ENCODE peak calls at places on chromosomes 12 and 14, in ten cellular contexts. K, S, N, B, R, I, H, J, Z and Q are unnamed samples.
A peak's percentile ranks its signal among the peaks of the same experiment; 100 is the strongest.

GRCh38 chr14:103207404-103208072 is 84.3 kb downstream of the TNFAIP2 start:
- DNase-seq in I (no peak), J (no peak), S (peak; percentile 73), R (no peak), Z (peak; percentile 59), H (no peak), K (no peak), N (no peak), B (no peak), Q (no peak)

GRCh38 chr12:90004319-90005074 is 295.9 kb upstream of the ATP2B1 start:
- DNase-seq in J (no peak), I (no peak), S (no peak), B (no peak), R (no peak), Z (no peak), H (no peak), N (no peak), K (no peak), Q (no peak)

GRCh38 chr14:54220122-54220691 is 176.6 kb upstream of the CDKN3 start:
- DNase-seq in Z (peak; percentile 11), B (no peak), S (no peak), H (no peak), I (no peak), J (no peak), K (no peak), R (peak; percentile 22), N (no peak), Q (peak; percentile 19)

GRCh38 chr14:50928002-50928635 is 16.2 kb downstream of the PYGL start:
- DNase-seq in B (peak; percentile 62), J (no peak), K (peak; percentile 16), N (no peak), Z (no peak), I (no peak), H (no peak), S (no peak), R (peak; percentile 74), Q (no peak)

GRCh38 chr12:29725587-29726320 is 58.0 kb downstream of the TMTC1 start:
- DNase-seq in H (no peak), J (no peak), R (peak; percentile 81), B (no peak), N (peak; percentile 39), S (no peak), K (no peak), Z (peak; percentile 12), I (peak; percentile 88), Q (peak; percentile 84)

GRCh38 chr12:66115083-66115600 is 15.4 kb downstream of the LLPH start:
- DNase-seq in Z (no peak), K (no peak), S (no peak), N (peak; percentile 91), H (no peak), I (no peak), R (no peak), B (no peak), J (no peak), Q (no peak)

GRCh38 chr14:104632781-104633180 is 28.2 kb upstream of the TMEM179 start:
- DNase-seq in H (no peak), R (no peak), J (no peak), Z (no peak), N (no peak), B (no peak), K (no peak), S (no peak), I (no peak), Q (no peak)

GRCh38 chr14:35088514-35088913 is 33.3 kb downstream of the PPP2R3C start:
- DNase-seq in S (no peak), B (no peak), N (no peak), J (no peak), K (no peak), R (no peak), I (no peak), H (no peak), Z (no peak), Q (no peak)

GRCh38 chr14:51744372-51745150 is 92.9 kb downstream of the FRMD6 start:
- DNase-seq in K (no peak), R (no peak), B (no peak), N (peak; percentile 13), J (no peak), H (no peak), S (no peak), Z (no peak), I (no peak), Q (no peak)

GRCh38 chr12:48022676-48023385 is 18.6 kb upstream of the COL2A1 start:
- DNase-seq in K (no peak), I (no peak), N (no peak), B (no peak), J (no peak), S (no peak), H (no peak), Z (no peak), R (no peak), Q (no peak)

GRCh38 chr14:64726585-64726890 is 22.3 kb downstream of the PLEKHG3 start:
- DNase-seq in H (no peak), R (no peak), J (peak; percentile 66), I (peak; percentile 70), B (no peak), S (peak; percentile 60), N (no peak), Z (peak; percentile 92), K (peak; percentile 94), Q (no peak)

GRCh38 chr14:40417777-40418401 is 985.7 kb upstream of the FBXO33 start:
- DNase-seq in S (no peak), K (no peak), I (no peak), R (no peak), H (no peak), B (no peak), Z (peak; percentile 68), J (peak; percentile 29), N (peak; percentile 66), Q (no peak)

GRCh38 chr14:90828642-90829487 is 12.6 kb upstream of the TTC7B start:
- DNase-seq in S (peak; percentile 31), N (no peak), H (no peak), I (no peak), Z (no peak), B (no peak), R (no peak), J (no peak), K (no peak), Q (no peak)

GRCh38 chr12:98543701-98544100 is 28.3 kb downstream of the TMPO start:
- DNase-seq in Z (no peak), K (no peak), I (no peak), H (no peak), S (no peak), N (no peak), R (no peak), J (no peak), B (no peak), Q (no peak)
- H3K36me3 ChIP-seq in Z (no peaks in the 10 kb centered on the region), K (peaks cover 6% of the 10 kb centered on the region), I (peaks cover 35% of the 10 kb centered on the region), H (peaks cover 21% of the 10 kb centered on the region), S (peaks cover 55% of the 10 kb centered on the region), N (peaks cover 89% of the 10 kb centered on the region), R (no peaks in the 10 kb centered on the region), J (peaks cover 58% of the 10 kb centered on the region), B (peaks cover 2% of the 10 kb centered on the region), Q (peaks cover 22% of the 10 kb centered on the region)

DNA sequence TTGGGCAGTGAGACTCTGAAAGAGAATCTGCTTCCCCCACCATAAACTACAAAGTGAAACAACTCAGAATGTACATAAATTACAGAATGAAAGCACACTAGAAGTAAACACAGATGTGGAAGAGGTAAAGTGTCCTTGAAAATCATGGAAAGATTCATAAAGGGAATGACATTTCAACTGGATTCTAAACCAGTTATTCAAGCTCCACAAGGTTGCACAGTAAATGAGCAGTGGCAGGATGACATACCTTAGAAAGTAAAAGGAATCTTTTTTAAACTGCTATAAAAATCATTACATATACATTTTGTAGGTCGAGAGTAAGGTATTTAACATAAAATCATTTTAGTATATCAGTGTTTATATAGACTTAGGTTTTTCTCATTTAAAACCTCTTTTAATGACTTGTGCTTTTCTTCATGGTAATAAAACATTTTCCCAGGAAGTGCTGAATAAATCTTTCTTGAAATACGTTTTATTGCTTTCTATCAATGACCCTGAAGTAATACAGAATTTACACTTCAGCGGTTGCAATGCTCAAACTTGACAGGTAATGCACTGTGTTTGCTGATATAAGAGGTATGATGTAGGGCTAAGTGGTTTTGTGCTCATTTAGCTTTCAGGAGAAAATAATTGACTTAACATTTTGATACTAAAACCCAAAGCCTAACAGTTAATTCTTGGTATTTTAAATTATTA is 270.6 kb downstream of the NAV3 start:
- DNase-seq in I (no peak), S (no peak), Z (no peak), R (no peak), K (no peak), B (no peak), N (no peak), J (no peak), H (no peak), Q (no peak)
- TF ChIP-seq CTCF in I (no peak), S (no peak), Z (no peak), R (no peak), K (no peak), B (no peak), N (no peak), J (no peak), H (no peak), Q (no peak)

DNA sequence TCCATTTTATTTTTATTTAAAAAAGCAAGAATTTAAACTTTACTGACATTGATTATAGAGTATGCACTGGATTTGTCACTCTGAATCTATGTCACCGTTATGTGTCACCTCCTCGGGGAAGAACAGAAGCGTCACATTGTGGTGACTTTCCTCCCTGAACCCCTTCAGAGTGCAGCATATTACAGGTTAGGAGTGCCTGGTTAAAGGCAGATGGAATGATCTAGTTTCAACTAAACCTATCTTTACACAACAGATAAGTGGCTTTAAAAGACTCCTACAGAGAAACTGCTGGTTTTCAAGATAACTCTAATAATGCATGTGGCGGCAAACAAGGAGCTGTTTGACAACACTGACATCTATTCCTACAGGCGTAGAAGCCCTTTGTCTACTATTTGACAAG is 58.8 kb upstream of the BICD1 start:
- DNase-seq in R (no peak), Z (no peak), S (no peak), K (no peak), H (no peak), B (no peak), J (no peak), I (no peak), N (no peak), Q (no peak)
- H3K36me3 ChIP-seq in R (no peaks in the 10 kb centered on the region), Z (no peaks in the 10 kb centered on the region), S (no peaks in the 10 kb centered on the region), K (no peaks in the 10 kb centered on the region), H (no peaks in the 10 kb centered on the region), B (no peaks in the 10 kb centered on the region), J (no peaks in the 10 kb centered on the region), I (no peaks in the 10 kb centered on the region), N (no peaks in the 10 kb centered on the region), Q (no peaks in the 10 kb centered on the region)

GRCh38 chr12:92987846-92988621 is 58.9 kb upstream of the EEA1 start:
- DNase-seq in B (peak; percentile 32), N (peak; percentile 17), S (peak; percentile 68), I (peak; percentile 65), H (no peak), Z (no peak), K (no peak), J (no peak), R (no peak), Q (peak; percentile 34)

GRCh38 chr12:92991134-92991533 is 62.0 kb upstream of the EEA1 start:
- DNase-seq in N (no peak), H (no peak), J (no peak), S (no peak), K (no peak), R (no peak), B (no peak), I (no peak), Z (no peak), Q (no peak)

GRCh38 chr12:92989715-92990484 is 60.8 kb upstream of the EEA1 start:
- DNase-seq in K (no peak), J (no peak), N (no peak), Z (no peak), I (no peak), B (no peak), S (no peak), H (no peak), R (no peak), Q (no peak)

GRCh38 chr12:92988622-92989130 is 59.6 kb upstream of the EEA1 start:
- DNase-seq in K (no peak), S (no peak), I (no peak), R (no peak), N (no peak), B (no peak), Z (no peak), J (no peak), H (no peak), Q (no peak)

GRCh38 chr12:92987362-92987761 is 58.3 kb upstream of the EEA1 start:
- DNase-seq in H (no peak), B (no peak), J (peak; percentile 42), R (peak; percentile 89), K (peak; percentile 41), S (no peak), I (no peak), N (peak; percentile 90), Z (peak; percentile 85), Q (peak; percentile 82)
- TF ChIP-seq CTCF in H (peak; percentile 62), B (peak; percentile 48), J (peak; percentile 39), R (peak; percentile 47), K (peak; percentile 39), S (peak; percentile 65), I (peak; percentile 84), N (peak; percentile 69), Z (peak; percentile 74), Q (peak; percentile 30)